ENCODE peak calls at places on chromosomes 16 and 17, in four cellular contexts. M, W, J and F are unnamed samples.

GRCh38 chr17:72699566-72699965 is 392.9 kb downstream of the SLC39A11 start:
- DNase-seq in W (no peak), J (no peak), M (no peak), F (no peak)

GRCh38 chr16:46651305-46651704 is 30.1 kb upstream of the SHCBP1 start:
- DNase-seq in J (no peak), W (no peak), M (no peak), F (no peak)

GRCh38 chr17:28760987-28761562 is 17.3 kb downstream of the TRAF4 start:
- DNase-seq in J (no peak), W (no peak), M (no peak), F (no peak)

GRCh38 chr16:10466861-10467260 is 81.0 kb downstream of the ATF7IP2 start:
- DNase-seq in J (no peak), M (no peak), W (no peak), F (no peak)

GRCh38 chr16:138049-138417 is 440 bp downstream of the NPRL3 start:
- DNase-seq in J (no peak), W (peak; percentile 51), M (no peak), F (no peak)

GRCh38 chr17:63932008-63932561 is at the start of gene CD79B:
- DNase-seq in W (no peak), J (no peak), M (no peak), F (no peak)

GRCh38 chr17:42050360-42051012 is at the start of gene C17orf113:
- DNase-seq in M (no peak), W (peak; percentile 75), J (peak; percentile 51), F (peak; percentile 79)

GRCh38 chr17:3893003-3893719 is at the start of gene CAMKK1:
- DNase-seq in J (peak; percentile 77), W (peak; percentile 91), M (no peak), F (peak; percentile 96)

GRCh38 chr17:16259926-16260325 is 42.9 kb downstream of the PIGL start:
- DNase-seq in J (no peak), W (no peak), M (no peak), F (no peak)

GRCh38 chr16:77531741-77532140 is 96.9 kb upstream of the ADAMTS18 start:
- DNase-seq in W (no peak), M (no peak), J (no peak), F (no peak)

GRCh38 chr16:84774810-84775209 is 45.0 kb upstream of the CRISPLD2 start:
- DNase-seq in M (no peak), J (no peak), W (no peak), F (no peak)

GRCh38 chr17:58390884-58391283 is 26.4 kb downstream of the RNF43 start:
- DNase-seq in W (no peak), J (no peak), M (no peak), F (no peak)

GRCh38 chr16:81558444-81559175 is 114.0 kb downstream of the CMIP start:
- DNase-seq in W (peak; percentile 42), M (no peak), J (peak; percentile 83), F (no peak)
- TF ChIP-seq FOXM1 in W (no peak), M (no peak), J (no peak), F (no peak)

GRCh38 chr16:28179354-28179753 is 32.4 kb downstream of the XPO6 start:
- DNase-seq in W (no peak), M (no peak), J (no peak), F (no peak)

GRCh38 chr16:28181557-28181914 is 30.2 kb downstream of the XPO6 start:
- DNase-seq in J (peak; percentile 88), M (no peak), W (peak; percentile 42), F (no peak)

GRCh38 chr16:28182183-28182582 is 29.6 kb downstream of the XPO6 start:
- DNase-seq in W (no peak), M (no peak), J (no peak), F (no peak)

GRCh38 chr16:28183441-28183840 is 28.3 kb downstream of the XPO6 start:
- DNase-seq in M (no peak), J (no peak), W (no peak), F (no peak)

DNA sequence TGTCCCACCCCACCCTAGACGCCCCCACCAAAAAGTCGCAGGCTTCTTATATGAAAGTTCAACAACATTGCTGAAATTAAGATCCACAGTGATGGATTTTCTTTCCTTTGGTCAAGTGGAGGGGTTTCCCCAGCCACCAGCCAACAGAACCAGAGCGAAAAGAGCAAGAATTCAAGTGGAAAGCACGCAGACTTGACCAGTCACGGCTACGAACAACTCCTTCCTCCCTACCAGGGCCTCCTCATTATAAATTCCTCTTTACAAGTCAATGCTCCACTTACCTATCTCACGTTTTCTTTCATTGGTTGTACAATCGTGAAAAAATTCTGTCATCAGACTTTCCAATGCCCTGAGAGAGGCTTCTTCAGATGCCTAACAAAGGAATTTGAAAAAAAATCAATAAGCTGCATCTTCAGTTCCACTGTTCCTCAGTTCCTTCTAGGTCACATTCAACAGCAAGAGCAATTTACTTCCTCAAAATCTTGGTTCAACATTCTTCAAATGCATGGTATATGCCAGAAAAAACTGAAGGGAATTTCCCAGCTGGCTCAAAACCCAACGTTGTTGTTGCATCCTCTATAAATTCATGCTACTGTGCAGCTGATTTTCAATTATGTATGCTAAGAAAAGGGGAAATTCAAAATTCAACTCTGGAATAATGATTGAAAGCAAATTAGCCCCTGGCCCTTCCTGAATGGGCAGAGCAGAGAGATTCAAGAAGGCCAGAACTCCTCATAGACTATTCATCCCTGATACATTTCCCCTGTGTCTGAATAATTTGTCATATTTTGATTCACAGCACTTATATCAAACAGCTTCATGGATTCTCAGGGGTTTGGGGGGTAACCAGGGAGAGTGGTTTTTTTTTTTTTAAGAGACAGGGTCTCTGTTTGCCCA is 30.9 kb downstream of the XPO6 start:
- DNase-seq in J (no peak), W (no peak), M (no peak), F (no peak)
- TF ChIP-seq BHLHE40 in J (no peak), W (no peak), M (peak; percentile 29), F (no peak)

GRCh38 chr16:12021578-12022265 is 45.2 kb downstream of the SNX29 start:
- DNase-seq in W (no peak), M (no peak), J (no peak), F (no peak)

GRCh38 chr16:12020007-12020406 is 43.5 kb downstream of the SNX29 start:
- DNase-seq in M (no peak), W (no peak), J (no peak), F (no peak)

GRCh38 chr16:12016166-12016947 is 39.8 kb downstream of the SNX29 start:
- DNase-seq in W (no peak), J (no peak), M (no peak), F (no peak)

GRCh38 chr16:12017583-12017982 is 41.0 kb downstream of the SNX29 start:
- DNase-seq in J (no peak), M (no peak), W (no peak), F (no peak)
- TF ChIP-seq SP1 in J (no peak), M (no peak), W (no peak), F (no peak)

GRCh38 chr17:1999557-2000251 is 25.4 kb downstream of the RTN4RL1 start:
- DNase-seq in J (peak; percentile 25), M (no peak), W (no peak), F (no peak)

GRCh38 chr17:1998426-1998784 is 26.7 kb downstream of the RTN4RL1 start:
- DNase-seq in W (no peak), J (no peak), M (no peak), F (no peak)

GRCh38 chr17:1996243-1997145 is 28.6 kb downstream of the RTN4RL1 start:
- DNase-seq in M (no peak), W (no peak), J (no peak), F (no peak)

GRCh38 chr17:1997146-1997586 is 28.0 kb downstream of the RTN4RL1 start:
- DNase-seq in W (no peak), M (no peak), J (peak; percentile 78), F (no peak)

GRCh38 chr17:1997587-1998425 is 27.3 kb downstream of the RTN4RL1 start:
- DNase-seq in W (no peak), M (no peak), J (peak; percentile 77), F (peak; percentile 35)
- TF ChIP-seq FOXM1 in W (no peak), M (no peak), J (no peak), F (no peak)

GRCh38 chr16:25709182-25709581 is 17.4 kb downstream of the HS3ST4 start:
- DNase-seq in J (no peak), M (no peak), W (no peak), F (no peak)
- TF ChIP-seq BHLHE40 in J (no peak), M (no peak), W (no peak), F (no peak)

GRCh38 chr17:80862978-80863377 is 128.7 kb upstream of the CHMP6 start:
- DNase-seq in J (no peak), M (no peak), W (no peak), F (no peak)

GRCh38 chr17:80863626-80864025 is 128.0 kb upstream of the CHMP6 start:
- DNase-seq in W (no peak), J (no peak), M (no peak), F (no peak)

GRCh38 chr17:80868022-80868609 is 123.5 kb upstream of the CHMP6 start:
- DNase-seq in J (no peak), M (no peak), W (no peak), F (no peak)

GRCh38 chr17:80864751-80865150 is 126.9 kb upstream of the CHMP6 start:
- DNase-seq in W (no peak), M (no peak), J (no peak), F (no peak)

GRCh38 chr17:80866050-80866793 is 125.4 kb upstream of the CHMP6 start:
- DNase-seq in M (peak; percentile 31), J (peak; percentile 56), W (peak; percentile 67), F (peak; percentile 83)
- TF ChIP-seq SP1 in M (no peak), J (no peak), W (no peak), F (no peak)

GRCh38 chr17:77383613-77384608 is 243.1 kb downstream of the SEC14L1 start:
- DNase-seq in J (no peak), M (no peak), W (no peak), F (no peak)

GRCh38 chr17:77382356-77382911 is 241.7 kb downstream of the SEC14L1 start:
- DNase-seq in M (no peak), W (no peak), J (peak; percentile 45), F (no peak)

GRCh38 chr17:77381731-77382130 is 241.0 kb downstream of the SEC14L1 start:
- DNase-seq in J (no peak), M (no peak), W (no peak), F (no peak)

GRCh38 chr17:77381185-77381700 is 240.5 kb downstream of the SEC14L1 start:
- DNase-seq in W (no peak), J (no peak), M (no peak), F (no peak)

DNA sequence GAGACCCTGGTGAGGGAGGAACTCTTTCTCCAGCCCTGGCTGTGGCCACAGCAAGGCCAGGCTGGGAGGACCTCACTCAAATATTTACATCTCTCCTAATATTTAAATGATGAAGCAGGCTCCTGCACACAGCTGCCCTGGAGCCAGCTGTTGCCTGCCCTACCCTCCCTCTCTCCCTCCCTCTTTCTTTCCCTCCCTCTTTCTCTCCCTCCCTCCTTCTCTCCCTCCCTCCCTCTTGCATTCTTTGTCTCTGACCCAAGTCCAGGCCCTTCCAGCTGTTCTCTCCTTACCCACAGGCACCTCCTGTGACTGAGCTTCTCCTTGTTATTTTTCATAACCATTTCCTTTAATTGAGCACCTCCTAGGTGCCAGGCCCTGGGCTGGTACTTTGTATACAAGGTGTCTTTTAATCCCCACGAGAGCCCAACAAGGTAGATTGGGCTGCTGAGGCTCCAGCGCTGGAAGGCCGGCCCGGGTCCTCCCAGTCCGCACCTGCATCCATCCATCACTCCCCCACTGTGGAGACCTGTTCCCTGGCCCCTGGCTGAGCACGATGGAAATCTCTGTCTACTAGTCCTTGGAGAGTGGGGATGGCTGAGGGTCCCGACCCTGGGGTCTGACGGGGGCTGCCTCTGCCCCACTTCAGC is 242.3 kb downstream of the SEC14L1 start:
- DNase-seq in J (no peak), W (no peak), M (no peak), F (no peak)
- TF ChIP-seq FOXM1 in J (no peak), W (no peak), M (no peak), F (no peak)